ENCODE peak calls at places on chromosomes 13 and 19, in six cellular contexts. One of them, this sample, is unnamed. For H3K4me1, the result is how much of the 10 kb centered on the place peaks cover.

GRCh38 chr19:50702870-50703829 is 16.5 kb downstream of the SHANK1 start:
- DNase-seq in IMR-90: peak
- DNase-seq in H9: no peak
- DNase-seq in trophoblast cell: no peak
- DNase-seq in neuronal stem cell: no peak
- DNase-seq in H1: no peak
- DNase-seq in this sample: no peak

GRCh38 chr19:38204728-38205127 is 19.3 kb downstream of the DPF1 start:
- DNase-seq in IMR-90: no peak
- DNase-seq in H9: no peak
- DNase-seq in trophoblast cell: no peak
- DNase-seq in neuronal stem cell: no peak
- DNase-seq in H1: no peak
- DNase-seq in this sample: no peak

GRCh38 chr19:44050740-44051653 is 839 bp upstream of the ZNF223 start:
- DNase-seq in IMR-90: no peak
- DNase-seq in H9: peak
- DNase-seq in trophoblast cell: no peak
- DNase-seq in neuronal stem cell: no peak
- DNase-seq in H1: no peak
- DNase-seq in this sample: peak

GRCh38 chr13:65892859-65893258 is 1337.3 kb downstream of the PCDH9 start:
- DNase-seq in IMR-90: peak
- DNase-seq in H9: no peak
- DNase-seq in trophoblast cell: no peak
- DNase-seq in neuronal stem cell: no peak
- DNase-seq in H1: no peak
- DNase-seq in this sample: no peak

GRCh38 chr13:33514362-33514761 is 228.8 kb upstream of the STARD13 start:
- DNase-seq in IMR-90: no peak
- DNase-seq in H9: peak
- DNase-seq in trophoblast cell: no peak
- DNase-seq in neuronal stem cell: no peak
- DNase-seq in H1: no peak
- DNase-seq in this sample: no peak

GRCh38 chr13:95100525-95101121 is 200.6 kb downstream of the ABCC4 start:
- DNase-seq in IMR-90: peak
- DNase-seq in H9: no peak
- DNase-seq in trophoblast cell: no peak
- DNase-seq in neuronal stem cell: peak
- DNase-seq in H1: no peak
- DNase-seq in this sample: peak

GRCh38 chr19:14023404-14024235 is 4.3 kb upstream of the RLN3 start:
- DNase-seq in IMR-90: peak
- DNase-seq in H9: peak
- DNase-seq in trophoblast cell: no peak
- DNase-seq in neuronal stem cell: no peak
- DNase-seq in H1: peak
- DNase-seq in this sample: peak

GRCh38 chr19:28393574-28394336 is 819.2 kb downstream of the UQCRFS1 start:
- DNase-seq in IMR-90: no peak
- DNase-seq in H9: no peak
- DNase-seq in trophoblast cell: no peak
- DNase-seq in neuronal stem cell: no peak
- DNase-seq in H1: no peak
- DNase-seq in this sample: no peak

GRCh38 chr13:33169273-33169980 is 116.1 kb downstream of the STARD13 start:
- DNase-seq in IMR-90: peak
- DNase-seq in H9: no peak
- DNase-seq in trophoblast cell: peak
- DNase-seq in neuronal stem cell: no peak
- DNase-seq in H1: no peak
- DNase-seq in this sample: peak

GRCh38 chr13:109009756-109010155 is 380.3 kb downstream of the MYO16 start:
- DNase-seq in IMR-90: no peak
- DNase-seq in H9: no peak
- DNase-seq in trophoblast cell: peak
- DNase-seq in neuronal stem cell: no peak
- DNase-seq in H1: no peak
- DNase-seq in this sample: no peak

GRCh38 chr13:109012115-109012514 is 382.7 kb downstream of the MYO16 start:
- DNase-seq in IMR-90: no peak
- DNase-seq in H9: no peak
- DNase-seq in trophoblast cell: no peak
- DNase-seq in neuronal stem cell: no peak
- DNase-seq in H1: no peak
- DNase-seq in this sample: no peak

GRCh38 chr13:109010912-109011311 is 381.5 kb downstream of the MYO16 start:
- DNase-seq in IMR-90: no peak
- DNase-seq in H9: peak
- DNase-seq in trophoblast cell: peak
- DNase-seq in neuronal stem cell: no peak
- DNase-seq in H1: no peak
- DNase-seq in this sample: no peak

GRCh38 chr13:109007946-109008345 is 378.5 kb downstream of the MYO16 start:
- DNase-seq in IMR-90: peak
- DNase-seq in H9: no peak
- DNase-seq in trophoblast cell: peak
- DNase-seq in neuronal stem cell: no peak
- DNase-seq in H1: no peak
- DNase-seq in this sample: no peak
- H3K14ac ChIP-seq in IMR-90: no peak
- H3K14ac ChIP-seq in H9: no peak
- H3K14ac ChIP-seq in trophoblast cell: no peak
- H3K14ac ChIP-seq in neuronal stem cell: no peak
- H3K14ac ChIP-seq in H1: no peak
- H3K14ac ChIP-seq in this sample: no peak

DNA sequence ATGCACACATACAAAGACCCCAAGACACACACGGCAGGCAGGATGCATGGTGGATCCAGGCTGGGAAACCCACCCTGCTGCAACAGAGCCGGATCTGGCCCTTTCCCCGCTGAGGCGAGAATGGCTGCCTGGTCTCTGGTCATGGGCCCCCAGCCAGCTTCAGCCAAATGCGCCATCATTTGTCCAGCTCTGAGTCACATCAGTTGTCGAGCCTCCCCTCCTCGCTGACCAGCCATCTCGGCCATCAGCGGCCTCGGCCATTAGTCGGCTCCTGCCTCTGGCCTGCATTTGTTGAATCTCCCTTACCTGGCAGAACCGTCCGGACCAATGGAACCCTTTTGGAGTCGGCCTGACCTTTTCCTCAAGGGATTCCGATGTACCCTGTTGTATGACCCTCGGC is 38.5 kb upstream of the POU2F2 start:
- DNase-seq in IMR-90: no peak
- DNase-seq in H9: no peak
- DNase-seq in trophoblast cell: no peak
- DNase-seq in neuronal stem cell: no peak
- DNase-seq in H1: no peak
- DNase-seq in this sample: no peak
- H3K4me1 ChIP-seq in IMR-90: under half
- H3K4me1 ChIP-seq in H9: under half
- H3K4me1 ChIP-seq in trophoblast cell: under half
- H3K4me1 ChIP-seq in neuronal stem cell: under half
- H3K4me1 ChIP-seq in H1: under half
- H3K4me1 ChIP-seq in this sample: under half

DNA sequence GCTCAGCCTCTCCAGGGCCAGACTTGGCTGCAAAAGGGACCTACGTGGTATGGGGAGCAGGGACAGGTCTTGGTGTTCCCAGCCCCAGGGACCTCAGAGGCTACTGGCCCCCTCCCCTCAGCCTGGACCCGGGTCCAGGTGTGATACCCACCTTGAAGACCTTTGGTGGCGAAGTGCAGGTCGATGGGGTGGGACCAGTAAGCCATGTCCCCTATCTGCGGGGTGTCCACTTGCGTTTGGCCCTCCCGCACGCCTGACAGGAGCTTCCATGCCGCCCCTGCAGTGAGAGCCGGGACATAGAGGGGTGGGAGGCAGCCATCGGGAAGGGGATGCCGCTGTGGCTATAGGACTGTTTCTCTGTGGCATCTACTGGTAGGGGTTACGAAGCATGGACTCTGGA is 4.0 kb upstream of the TGFB1 start:
- DNase-seq in IMR-90: no peak
- DNase-seq in H9: no peak
- DNase-seq in trophoblast cell: no peak
- DNase-seq in neuronal stem cell: no peak
- DNase-seq in H1: no peak
- DNase-seq in this sample: no peak
- H3K14ac ChIP-seq in IMR-90: no peak
- H3K14ac ChIP-seq in H9: no peak
- H3K14ac ChIP-seq in trophoblast cell: no peak
- H3K14ac ChIP-seq in neuronal stem cell: no peak
- H3K14ac ChIP-seq in H1: no peak
- H3K14ac ChIP-seq in this sample: no peak

GRCh38 chr19:49338691-49339363 is 3.6 kb downstream of the CD37 start:
- DNase-seq in IMR-90: no peak
- DNase-seq in H9: peak
- DNase-seq in trophoblast cell: peak
- DNase-seq in neuronal stem cell: peak
- DNase-seq in H1: peak
- DNase-seq in this sample: peak
- H3K4me1 ChIP-seq in IMR-90: under half
- H3K4me1 ChIP-seq in H9: under half
- H3K4me1 ChIP-seq in trophoblast cell: under half
- H3K4me1 ChIP-seq in neuronal stem cell: under half
- H3K4me1 ChIP-seq in H1: under half
- H3K4me1 ChIP-seq in this sample: under half

This sample was measured in mesenchymal stem cell.